ENCODE peak calls at places on chromosomes 7 and 10, in nine cellular contexts. N is GM12865, E is body of pancreas, T is Daoy, F is ACHN, M is HFFc6, B is RWPE1, G is foreskin fibroblast, R is WTC11. I is an unnamed sample.

GRCh38 chr7:77569514-77570232 is 32.6 kb downstream of the PTPN12 start:
- DNase-seq in N (no peak), E (no peak), T (no peak), F (no peak), M (peak), B (no peak), G (no peak), R (no peak), I (no peak)

GRCh38 chr7:94182066-94182465 is 177.9 kb upstream of the BET1 start:
- DNase-seq in N (no peak), E (no peak), T (peak), F (peak), M (peak), B (no peak), G (peak), R (no peak), I (no peak)

GRCh38 chr7:16999541-17000266 is 117.9 kb upstream of the AGR3 start:
- DNase-seq in N (no peak), E (no peak), T (no peak), F (no peak), M (no peak), B (no peak), G (no peak), R (no peak), I (no peak)

GRCh38 chr7:29194594-29195417 is at the start of gene CHN2:
- DNase-seq in N (peak), E (peak), T (peak), F (peak), M (no peak), B (peak), G (peak), R (peak), I (peak)

GRCh38 chr10:132714096-132714721 is 71.7 kb downstream of the NKX6-2 start:
- DNase-seq in N (no peak), E (peak), T (no peak), F (no peak), M (no peak), B (no peak), G (no peak), R (peak), I (peak)

GRCh38 chr10:104127411-104127810 is 5.4 kb downstream of the SFR1 start:
- DNase-seq in N (peak), E (peak), T (peak), F (peak), M (no peak), B (peak), G (no peak), R (peak), I (peak)

GRCh38 chr7:16514729-16515128 is 11.9 kb upstream of the LRRC72 start:
- DNase-seq in N (no peak), E (no peak), T (no peak), F (no peak), M (no peak), B (no peak), G (no peak), R (no peak), I (no peak)

GRCh38 chr10:84850826-84851225 is 522.4 kb downstream of the CCSER2 start:
- DNase-seq in N (no peak), E (no peak), T (no peak), F (no peak), M (no peak), B (no peak), G (no peak), R (no peak), I (no peak)

GRCh38 chr7:157411580-157411979 is 74.8 kb downstream of the DNAJB6 start:
- DNase-seq in N (no peak), E (no peak), T (peak), F (no peak), M (no peak), B (peak), G (no peak), R (peak), I (peak)

GRCh38 chr7:158023563-158024350 is 563.9 kb downstream of the PTPRN2 start:
- DNase-seq in N (no peak), E (no peak), T (no peak), F (no peak), M (no peak), B (no peak), G (no peak), R (no peak), I (no peak)

GRCh38 chr10:84156768-84157167 is 16.8 kb upstream of the GPR15LG start:
- DNase-seq in N (peak), E (no peak), T (peak), F (no peak), M (no peak), B (no peak), G (no peak), R (no peak), I (no peak)

GRCh38 chr10:97640868-97641811 is 669 bp downstream of the PI4K2A start:
- DNase-seq in N (peak), E (peak), T (peak), F (peak), M (peak), B (peak), G (peak), R (peak), I (peak)

GRCh38 chr10:122054046-122055025 is 65.4 kb downstream of the TACC2 start:
- DNase-seq in N (peak), E (peak), T (peak), F (peak), M (peak), B (peak), G (peak), R (peak), I (peak)

GRCh38 chr10:20330246-20330645 is 514.0 kb downstream of the PLXDC2 start:
- DNase-seq in N (no peak), E (no peak), T (no peak), F (no peak), M (no peak), B (no peak), G (no peak), R (no peak), I (no peak)

I was measured in H9.